ENCODE peak calls at places on chromosomes 1 and 21, in five cellular contexts. G is lower lobe of right lung; U is A549; C is right lobe of liver; E is CD8-positive, alpha-beta memory T cell. A is an unnamed sample. For H3K4me1 and H3K9me3, the result is how much of the 10 kb centered on the place peaks cover.

GRCh38 chr1:83065952-83066727 is 932.8 kb downstream of the TTLL7 start:
- DNase-seq in U (no peak), C (no peak), E (no peak), G (no peak), A (no peak)

GRCh38 chr21:18041012-18041411 is 203.6 kb upstream of the CHODL start:
- DNase-seq in E (no peak), U (peak), C (no peak), G (no peak), A (no peak)

GRCh38 chr1:37752213-37752582 is 12.7 kb downstream of the EPHA10 start:
- DNase-seq in G (no peak), E (no peak), U (no peak), C (no peak), A (no peak)

GRCh38 chr21:34128674-34129038 is 55.3 kb downstream of the MRPS6 start:
- DNase-seq in U (no peak), G (no peak), C (no peak), E (no peak), A (no peak)

GRCh38 chr1:6329851-6330250 is 63.7 kb downstream of the ACOT7 start:
- DNase-seq in G (no peak), U (no peak), C (no peak), E (no peak), A (no peak)

GRCh38 chr1:20096840-20097447 is 22.4 kb downstream of the PLA2G2D start:
- DNase-seq in U (peak), G (no peak), E (no peak), C (no peak), A (no peak)

GRCh38 chr1:47682198-47682597 is 244.4 kb downstream of the FOXD2 start:
- DNase-seq in E (no peak), U (no peak), G (no peak), C (no peak), A (no peak)

GRCh38 chr1:12244078-12244477 is 14.2 kb downstream of the VPS13D start:
- DNase-seq in E (no peak), G (no peak), U (peak), C (no peak), A (peak)

GRCh38 chr1:54461731-54462596 is 55.8 kb upstream of the SSBP3 start:
- DNase-seq in E (no peak), G (no peak), U (no peak), C (no peak), A (no peak)

GRCh38 chr1:30743584-30744059 is 14.0 kb downstream of the LAPTM5 start:
- DNase-seq in E (peak), U (no peak), C (no peak), G (no peak), A (peak)

GRCh38 chr1:109482796-109483638 is 688 bp upstream of the ATXN7L2 start:
- DNase-seq in E (peak), C (no peak), U (no peak), G (peak), A (no peak)
- H3K4me3 ChIP-seq in E (peak), C (peak), U (peak), G (peak), A (peak)

DNA sequence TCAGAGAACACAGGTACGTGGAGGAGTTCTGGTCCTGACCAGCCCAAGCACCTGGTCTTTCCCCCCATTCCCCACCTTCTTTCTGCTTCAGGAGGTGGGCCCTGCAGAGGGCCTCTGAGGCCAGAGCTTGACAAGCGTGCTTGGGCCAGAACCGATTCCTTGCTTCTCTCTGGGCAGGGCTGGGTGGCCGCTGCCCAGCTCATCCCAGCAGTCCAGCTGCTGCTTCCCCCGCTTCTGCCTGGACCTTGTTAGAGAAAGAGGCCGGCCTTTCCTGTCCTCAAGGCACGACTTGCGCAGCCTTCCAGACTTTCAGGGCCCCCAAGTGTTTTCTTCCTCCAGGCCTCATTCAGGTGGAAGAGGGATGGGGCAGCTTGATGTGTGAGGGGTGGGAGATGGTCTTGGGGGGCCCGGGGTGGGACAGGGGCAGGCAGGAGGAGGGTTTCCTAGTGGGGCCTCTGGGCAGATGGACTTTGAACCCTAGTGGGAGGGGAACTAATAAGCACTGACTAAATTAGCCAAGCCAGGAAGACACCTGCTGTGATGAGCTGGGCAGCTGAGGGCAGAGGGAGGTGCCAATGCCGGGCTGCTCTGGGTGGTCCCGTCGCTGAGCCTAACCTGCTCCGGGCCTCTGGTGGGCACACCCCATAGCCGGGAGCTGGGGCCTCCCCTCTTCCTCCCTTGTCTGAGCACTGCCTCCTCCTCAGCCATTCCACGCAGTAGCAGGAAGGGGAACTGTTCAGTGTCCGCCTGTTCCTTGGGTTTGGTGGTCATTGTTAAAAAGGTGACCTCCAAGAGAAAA is 36.5 kb downstream of the ARHGEF10L start:
- DNase-seq in G (no peak), C (no peak), U (no peak), E (no peak), A (no peak)
- H3K4me1 ChIP-seq in G (under half), C (under half), U (under half), E (under half), A (under half)

DNA sequence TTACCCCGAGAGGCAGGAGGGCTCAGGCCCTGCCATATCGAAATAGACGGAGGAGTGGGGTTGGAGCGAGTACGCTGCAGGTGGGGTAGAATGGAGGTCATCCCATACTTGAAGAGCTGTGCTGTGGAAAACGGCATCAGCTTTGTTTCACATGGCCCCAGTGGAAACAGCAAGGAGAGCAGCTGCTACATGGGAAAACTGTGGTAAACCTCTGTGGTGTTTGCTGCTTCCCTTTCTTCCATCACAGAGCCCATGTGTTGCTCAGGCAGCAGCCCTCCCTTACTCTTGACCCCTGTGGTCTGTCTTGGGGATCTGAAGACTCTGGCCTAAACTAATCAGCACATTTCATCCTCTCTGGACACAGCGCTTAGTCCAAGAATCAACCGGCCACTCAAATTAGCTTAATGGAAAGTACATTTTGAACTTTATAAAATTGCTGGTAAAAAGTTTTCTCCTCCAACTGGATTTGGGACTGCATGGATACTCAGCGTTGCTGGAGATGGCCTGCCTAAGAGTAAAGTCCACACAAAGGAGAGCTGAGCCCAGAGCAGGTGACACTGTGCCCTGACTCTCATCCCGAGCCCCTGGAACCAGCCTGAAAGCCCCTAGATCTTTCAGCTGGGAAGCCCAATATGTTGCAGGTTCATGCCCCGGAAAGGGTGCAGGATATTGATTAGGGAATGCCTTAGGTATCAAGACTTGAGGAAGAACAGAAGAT is 127.1 kb upstream of the GADD45A start:
- DNase-seq in U (no peak), E (no peak), G (no peak), C (no peak), A (no peak)
- H3K9me3 ChIP-seq in U (under half), E (under half), G (under half), C (under half), A (under half)

DNA sequence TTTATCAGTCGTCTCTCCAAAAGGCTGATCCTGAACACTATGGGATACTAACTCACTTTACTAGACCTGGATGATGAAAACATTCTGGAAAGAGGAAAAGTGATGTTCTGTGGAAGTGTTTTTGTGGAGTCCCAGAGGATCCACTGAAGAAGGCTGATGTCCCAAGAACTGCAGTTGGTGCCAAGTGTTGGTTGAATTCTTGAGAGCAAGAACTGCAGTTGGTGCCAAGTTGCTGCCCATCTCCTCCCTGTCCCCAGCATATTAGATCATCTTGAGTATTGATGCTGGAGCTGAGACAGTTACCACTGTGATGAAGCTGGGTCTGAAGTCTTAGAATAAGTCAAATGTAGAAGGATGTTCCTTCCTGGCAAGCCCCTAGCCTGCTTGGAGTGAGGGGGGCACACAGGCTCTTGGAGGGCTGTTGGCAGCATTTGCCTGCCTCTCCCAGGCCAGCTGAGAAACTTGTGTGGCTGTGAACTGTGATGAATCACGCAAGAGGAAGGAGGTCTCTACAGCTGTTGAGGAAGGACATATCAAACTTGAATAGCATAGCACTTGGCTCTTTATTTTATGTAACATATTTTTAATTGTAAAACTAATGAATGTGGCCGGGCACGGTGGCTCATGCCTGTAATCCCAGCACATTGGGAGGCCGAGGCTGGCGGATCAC is 48.1 kb downstream of the DNAJC6 start:
- DNase-seq in E (no peak), G (no peak), C (no peak), U (no peak), A (no peak)
- H3K4me3 ChIP-seq in E (no peak), G (no peak), C (no peak), U (no peak), A (no peak)

GRCh38 chr1:42315500-42315899 is 19.5 kb downstream of the FOXJ3 start:
- DNase-seq in E (no peak), C (no peak), U (no peak), G (no peak), A (no peak)

GRCh38 chr1:42313970-42314369 is 21.1 kb downstream of the FOXJ3 start:
- DNase-seq in E (no peak), C (no peak), G (no peak), U (no peak), A (no peak)

GRCh38 chr1:42317308-42317707 is 17.7 kb downstream of the FOXJ3 start:
- DNase-seq in G (no peak), U (no peak), C (no peak), E (no peak), A (no peak)

GRCh38 chr1:42318601-42319000 is 16.4 kb downstream of the FOXJ3 start:
- DNase-seq in G (no peak), C (no peak), E (no peak), U (no peak), A (no peak)

GRCh38 chr1:42316292-42316691 is 18.7 kb downstream of the FOXJ3 start:
- DNase-seq in U (no peak), C (no peak), E (no peak), G (no peak), A (no peak)
- H3K4me1 ChIP-seq in U (half or more), C (under half), E (half or more), G (half or more), A (half or more)

GRCh38 chr1:183355797-183356196 is 62.4 kb downstream of the NMNAT2 start:
- DNase-seq in C (no peak), E (no peak), G (no peak), U (no peak), A (no peak)
- H3K9me3 ChIP-seq in C (under half), E (under half), G (under half), U (under half), A (under half)

GRCh38 chr1:238484121-238484520 is 593.4 kb upstream of the ZP4 start:
- DNase-seq in E (no peak), C (no peak), G (no peak), U (no peak), A (no peak)

GRCh38 chr1:238487931-238488330 is 597.2 kb upstream of the ZP4 start:
- DNase-seq in U (no peak), G (no peak), E (no peak), C (no peak), A (no peak)

GRCh38 chr1:238488406-238488805 is 597.7 kb upstream of the ZP4 start:
- DNase-seq in C (no peak), U (no peak), G (no peak), E (no peak), A (no peak)

GRCh38 chr1:238485062-238485905 is 594.6 kb upstream of the ZP4 start:
- DNase-seq in C (no peak), G (no peak), E (no peak), U (peak), A (no peak)

GRCh38 chr1:238485906-238486219 is 595.1 kb upstream of the ZP4 start:
- DNase-seq in G (no peak), E (no peak), U (no peak), C (no peak), A (no peak)
- H3K4me3 ChIP-seq in G (peak), E (no peak), U (no peak), C (no peak), A (no peak)

GRCh38 chr1:208240698-208241355 is 3.4 kb downstream of the PLXNA2 start:
- DNase-seq in E (no peak), U (no peak), C (no peak), G (no peak), A (no peak)

GRCh38 chr1:208241541-208241940 is 2.6 kb downstream of the PLXNA2 start:
- DNase-seq in U (no peak), E (no peak), C (no peak), G (no peak), A (no peak)

GRCh38 chr1:208242829-208243521 is 1.2 kb downstream of the PLXNA2 start:
- DNase-seq in E (no peak), U (peak), C (peak), G (no peak), A (peak)

GRCh38 chr1:208243522-208243850 is 698 bp downstream of the PLXNA2 start:
- DNase-seq in C (no peak), G (no peak), E (no peak), U (peak), A (peak)

GRCh38 chr1:208242186-208242585 is 2.0 kb downstream of the PLXNA2 start:
- DNase-seq in U (no peak), C (no peak), E (no peak), G (no peak), A (no peak)
- H3K4me1 ChIP-seq in U (under half), C (under half), E (under half), G (half or more), A (under half)